ENCODE peak calls at places on chromosomes 13 and 19, in five cellular contexts. T is stimulated activated CD4-positive, alpha-beta T cell treated with anti-CD3 and anti-CD28 coated beads, Interleukin-15, amount 100 ng/mL, for 1 hour; Z is fibroblast of pulmonary artery; Q is activated CD8-positive, alpha-beta T cell treated with anti-CD3 and anti-CD28 coated beads for 36 hours; C is astrocyte of the hippocampus. G is an unnamed sample.

GRCh38 chr19:7527516-7528191 is 5.2 kb downstream of the MCOLN1 start:
- DNase-seq in T (no peak), Z (no peak), Q (no peak), C (no peak), G (no peak)

GRCh38 chr13:80783926-80784325 is 443.0 kb upstream of the SPRY2 start:
- DNase-seq in T (no peak), Z (peak; percentile 81), Q (no peak), C (peak; percentile 66), G (no peak)

GRCh38 chr13:30334663-30335386 is 27.5 kb upstream of the KATNAL1 start:
- DNase-seq in T (no peak), Z (peak; percentile 39), Q (peak; percentile 24), C (no peak), G (no peak)

GRCh38 chr13:110109910-110110309 is 197.0 kb downstream of the COL4A1 start:
- DNase-seq in T (no peak), Z (peak; percentile 91), Q (no peak), C (peak; percentile 92), G (no peak)

GRCh38 chr19:6556480-6556879 is 25.7 kb downstream of the TNFSF9 start:
- DNase-seq in T (no peak), Z (peak; percentile 53), Q (peak; percentile 34), C (peak; percentile 40), G (no peak)

GRCh38 chr13:27137759-27138158 is 33.9 kb downstream of the USP12 start:
- DNase-seq in T (no peak), Z (no peak), Q (no peak), C (no peak), G (no peak)

GRCh38 chr19:3966051-3967017 is 4.6 kb downstream of the DAPK3 start:
- DNase-seq in T (no peak), Z (no peak), Q (no peak), C (no peak), G (no peak)

GRCh38 chr19:31572671-31573298 is 223.5 kb upstream of the TSHZ3 start:
- DNase-seq in T (no peak), Z (no peak), Q (no peak), C (no peak), G (no peak)

GRCh38 chr13:35208587-35208986 is 266.5 kb downstream of the NBEA start:
- DNase-seq in T (no peak), Z (no peak), Q (no peak), C (no peak), G (no peak)

GRCh38 chr19:53102701-53103140 is 501 bp downstream of the ZNF160 start:
- DNase-seq in T (peak; percentile 10), Z (peak; percentile 44), Q (peak; percentile 68), C (peak; percentile 72), G (peak; percentile 11)

GRCh38 chr19:11578342-11579142 is 1.1 kb upstream of the ACP5 start:
- DNase-seq in T (peak; percentile 20), Z (no peak), Q (peak; percentile 28), C (no peak), G (no peak)

GRCh38 chr19:17751103-17751911 is at the start of gene FCHO1:
- DNase-seq in T (peak; percentile 71), Z (no peak), Q (peak; percentile 95), C (no peak), G (no peak)

GRCh38 chr13:82772802-82773201 is 1109.5 kb downstream of the SLITRK1 start:
- DNase-seq in T (no peak), Z (peak; percentile 27), Q (no peak), C (no peak), G (no peak)

GRCh38 chr13:78777973-78778372 is 119.0 kb upstream of the OBI1 start:
- DNase-seq in T (no peak), Z (no peak), Q (no peak), C (no peak), G (no peak)

GRCh38 chr13:30805603-30806011 is 70.3 kb downstream of the ALOX5AP start:
- DNase-seq in T (no peak), Z (peak; percentile 64), Q (no peak), C (peak; percentile 85), G (no peak)

GRCh38 chr13:83325454-83325853 is 556.8 kb downstream of the SLITRK1 start:
- DNase-seq in T (no peak), Z (peak; percentile 54), Q (no peak), C (peak; percentile 45), G (peak; percentile 22)

GRCh38 chr19:51621178-51621577 is 9.0 kb downstream of the SIGLEC5 start:
- DNase-seq in T (no peak), Z (no peak), Q (no peak), C (no peak), G (no peak)

GRCh38 chr19:48968813-48969218 is 3.7 kb downstream of the FTL start:
- DNase-seq in T (no peak), Z (no peak), Q (no peak), C (peak; percentile 22), G (no peak)

GRCh38 chr13:33352023-33352422 is 66.5 kb upstream of the STARD13 start:
- DNase-seq in T (no peak), Z (no peak), Q (no peak), C (no peak), G (no peak)

G was measured in HS-27A.